ENCODE peak calls at places on chromosomes 4 and X, in six cellular contexts. Y is H9, H is fibroblast of pulmonary artery, D is foreskin fibroblast, X is substantia nigra, U is uterus. W is an unnamed sample.
A peak's percentile ranks its signal among the peaks of the same experiment; 100 is the strongest.

GRCh38 chrX:2635366-2635765 is 55.7 kb upstream of the CD99 start:
- DNase-seq in Y (no peak), H (no peak), D (peak; percentile 74), X (no peak), U (no peak), W (no peak)

GRCh38 chrX:37871626-37872302 is 24.4 kb upstream of the DYNLT3 start:
- DNase-seq in Y (no peak), H (peak; percentile 79), D (peak; percentile 91), X (no peak), U (no peak), W (no peak)

GRCh38 chr4:136241221-136241986 is 1290.9 kb downstream of the PCDH18 start:
- DNase-seq in Y (no peak), H (peak; percentile 7), D (no peak), X (no peak), U (no peak), W (no peak)

GRCh38 chr4:26235500-26235899 is 85.3 kb upstream of the RBPJ start:
- DNase-seq in Y (no peak), H (peak; percentile 71), D (peak; percentile 97), X (no peak), U (peak; percentile 56), W (peak; percentile 21)

GRCh38 chrX:153902388-153902787 is 2.1 kb upstream of the AVPR2 start:
- DNase-seq in Y (no peak), H (no peak), D (no peak), X (no peak), U (no peak), W (no peak)

GRCh38 chrX:111270339-111270738 is at the start of gene CAPN6:
- DNase-seq in Y (peak; percentile 79), H (no peak), D (peak; percentile 5), X (no peak), U (peak; percentile 46), W (no peak)

GRCh38 chr4:11488657-11489448 is 60.2 kb upstream of the HS3ST1 start:
- DNase-seq in Y (no peak), H (no peak), D (no peak), X (no peak), U (no peak), W (no peak)

GRCh38 chrX:24242649-24243556 is 71.0 kb downstream of the SUPT20HL2 start:
- DNase-seq in Y (no peak), H (peak; percentile 87), D (peak; percentile 85), X (no peak), U (peak; percentile 61), W (peak; percentile 46)

GRCh38 chrX:147981038-147981752 is at the start of gene FMR1NB:
- DNase-seq in Y (no peak), H (no peak), D (no peak), X (no peak), U (no peak), W (no peak)

GRCh38 chrX:17374619-17375360 is at the start of gene NHS:
- DNase-seq in Y (peak; percentile 87), H (peak; percentile 60), D (peak; percentile 90), X (peak; percentile 3), U (peak; percentile 76), W (peak; percentile 39)

GRCh38 chrX:97374266-97374665 is 490.6 kb downstream of the RPA4 start:
- DNase-seq in Y (no peak), H (no peak), D (no peak), X (no peak), U (no peak), W (no peak)

GRCh38 chr4:82360298-82361177 is 13.3 kb downstream of the HNRNPD start:
- DNase-seq in Y (no peak), H (peak; percentile 49), D (peak; percentile 30), X (no peak), U (no peak), W (no peak)

GRCh38 chr4:109947457-109947856 is 34.8 kb downstream of the EGF start:
- DNase-seq in Y (no peak), H (peak; percentile 15), D (peak; percentile 19), X (no peak), U (no peak), W (no peak)

GRCh38 chrX:118569676-118570075 is 74.1 kb downstream of the DOCK11 start:
- DNase-seq in Y (no peak), H (no peak), D (no peak), X (no peak), U (no peak), W (no peak)

GRCh38 chr4:63986253-63986652 is 423.0 kb downstream of the TECRL start:
- DNase-seq in Y (no peak), H (no peak), D (peak; percentile 0), X (no peak), U (no peak), W (no peak)

GRCh38 chr4:19047481-19047880 is 1025.9 kb upstream of the LCORL start:
- DNase-seq in Y (no peak), H (no peak), D (peak; percentile 12), X (no peak), U (no peak), W (no peak)

GRCh38 chr4:159229164-159229563 is 126.3 kb downstream of the RAPGEF2 start:
- DNase-seq in Y (no peak), H (peak; percentile 87), D (peak; percentile 42), X (no peak), U (no peak), W (no peak)

GRCh38 chrX:130647468-130647867 is 245.7 kb downstream of the RBMX2 start:
- DNase-seq in Y (no peak), H (no peak), D (no peak), X (no peak), U (no peak), W (no peak)

GRCh38 chrX:34563061-34563460 is 94.0 kb downstream of the TMEM47 start:
- DNase-seq in Y (no peak), H (no peak), D (no peak), X (no peak), U (no peak), W (no peak)

GRCh38 chrX:31590581-31591113 is 518.8 kb upstream of the FTHL17 start:
- DNase-seq in Y (no peak), H (peak; percentile 66), D (peak; percentile 54), X (no peak), U (no peak), W (no peak)

GRCh38 chr4:144584428-144584827 is 61.5 kb upstream of the HHIP start:
- DNase-seq in Y (no peak), H (no peak), D (no peak), X (no peak), U (no peak), W (no peak)

GRCh38 chrX:136157187-136157586 is 9.9 kb downstream of the FHL1 start:
- DNase-seq in Y (no peak), H (no peak), D (peak; percentile 8), X (no peak), U (no peak), W (no peak)

GRCh38 chr4:47926667-47927258 is 12.4 kb upstream of the NFXL1 start:
- DNase-seq in Y (peak; percentile 82), H (peak; percentile 67), D (peak; percentile 74), X (no peak), U (peak; percentile 29), W (peak; percentile 48)

GRCh38 chrX:111460612-111461011 is 48.6 kb upstream of the DCX start:
- DNase-seq in Y (no peak), H (no peak), D (no peak), X (no peak), U (no peak), W (no peak)

GRCh38 chr4:40675166-40675565 is 45.5 kb upstream of the RBM47 start:
- DNase-seq in Y (no peak), H (no peak), D (no peak), X (no peak), U (no peak), W (no peak)

GRCh38 chr4:109554971-109555370 is 5.1 kb upstream of the MCUB start:
- DNase-seq in Y (no peak), H (no peak), D (no peak), X (no peak), U (no peak), W (no peak)

GRCh38 chr4:14375816-14376215 is 626.5 kb upstream of the CPEB2 start:
- DNase-seq in Y (no peak), H (peak; percentile 25), D (peak; percentile 56), X (no peak), U (no peak), W (no peak)

GRCh38 chr4:114417214-114417613 is 181.4 kb upstream of the UGT8 start:
- DNase-seq in Y (no peak), H (no peak), D (no peak), X (no peak), U (no peak), W (no peak)

GRCh38 chr4:112813790-112814189 is 176.8 kb downstream of the LARP7 start:
- DNase-seq in Y (no peak), H (peak; percentile 39), D (peak; percentile 81), X (no peak), U (no peak), W (no peak)

GRCh38 chr4:143185253-143186107 is 763 bp downstream of the USP38 start:
- DNase-seq in Y (peak; percentile 56), H (peak; percentile 14), D (peak; percentile 36), X (peak; percentile 62), U (no peak), W (peak; percentile 36)

GRCh38 chrX:104318330-104319009 is 63.7 kb upstream of the ESX1 start:
- DNase-seq in Y (no peak), H (peak; percentile 50), D (peak; percentile 61), X (no peak), U (no peak), W (no peak)

GRCh38 chr4:7045961-7046921 is 3.1 kb downstream of the TADA2B start:
- DNase-seq in Y (no peak), H (no peak), D (no peak), X (no peak), U (no peak), W (no peak)

GRCh38 chr4:110852793-110853192 is 229.9 kb upstream of the PITX2 start:
- DNase-seq in Y (no peak), H (no peak), D (no peak), X (no peak), U (no peak), W (no peak)